ENCODE peak calls at places on chromosome 20, in five cellular contexts. One of them, this sample, is unnamed.
A peak's percentile ranks its signal among the peaks of the same experiment; 100 is the strongest.

GRCh38 chr20:438581-439469 is 23.5 kb downstream of the TBC1D20 start:
- DNase-seq in omental fat pad: no peak
- DNase-seq in upper lobe of right lung: no peak
- DNase-seq in fibroblast of lung: no peak
- DNase-seq in NB4: no peak
- DNase-seq in this sample: no peak

GRCh38 chr20:6956574-6956973 is 189.1 kb downstream of the BMP2 start:
- DNase-seq in omental fat pad: no peak
- DNase-seq in NB4: peak; percentile 27
- DNase-seq in upper lobe of right lung: no peak
- DNase-seq in fibroblast of lung: peak; percentile 69
- DNase-seq in this sample: no peak

GRCh38 chr20:14264869-14265268 is 72.5 kb downstream of the FLRT3 start:
- DNase-seq in upper lobe of right lung: no peak
- DNase-seq in omental fat pad: no peak
- DNase-seq in NB4: peak; percentile 7
- DNase-seq in fibroblast of lung: peak; percentile 21
- DNase-seq in this sample: peak; percentile 2

GRCh38 chr20:56981301-56981700 is 285.1 kb downstream of the BMP7 start:
- DNase-seq in fibroblast of lung: no peak
- DNase-seq in NB4: no peak
- DNase-seq in upper lobe of right lung: no peak
- DNase-seq in omental fat pad: no peak
- DNase-seq in this sample: no peak

GRCh38 chr20:11499235-11499634 is 418.5 kb upstream of the BTBD3 start:
- DNase-seq in omental fat pad: no peak
- DNase-seq in NB4: no peak
- DNase-seq in fibroblast of lung: peak; percentile 29
- DNase-seq in upper lobe of right lung: no peak
- DNase-seq in this sample: no peak

GRCh38 chr20:19986419-19986818 is 30.7 kb upstream of the NAA20 start:
- DNase-seq in fibroblast of lung: peak; percentile 74
- DNase-seq in omental fat pad: no peak
- DNase-seq in upper lobe of right lung: no peak
- DNase-seq in NB4: peak; percentile 43
- DNase-seq in this sample: no peak

GRCh38 chr20:64193058-64193457 is 28.8 kb downstream of the MYT1 start:
- DNase-seq in upper lobe of right lung: no peak
- DNase-seq in fibroblast of lung: no peak
- DNase-seq in omental fat pad: no peak
- DNase-seq in NB4: no peak
- DNase-seq in this sample: no peak

GRCh38 chr20:8375898-8376297 is 243.8 kb downstream of the PLCB1 start:
- DNase-seq in fibroblast of lung: peak; percentile 57
- DNase-seq in upper lobe of right lung: no peak
- DNase-seq in NB4: no peak
- DNase-seq in omental fat pad: no peak
- DNase-seq in this sample: no peak

GRCh38 chr20:25437153-25437581 is 29.7 kb downstream of the GINS1 start:
- DNase-seq in omental fat pad: no peak
- DNase-seq in NB4: no peak
- DNase-seq in upper lobe of right lung: no peak
- DNase-seq in fibroblast of lung: peak; percentile 35
- DNase-seq in this sample: no peak

GRCh38 chr20:37314617-37315292 is 25.3 kb downstream of the MANBAL start:
- DNase-seq in NB4: no peak
- DNase-seq in fibroblast of lung: no peak
- DNase-seq in omental fat pad: no peak
- DNase-seq in upper lobe of right lung: no peak
- DNase-seq in this sample: no peak

GRCh38 chr20:19774086-19774933 is 16.3 kb downstream of the RIN2 start:
- DNase-seq in fibroblast of lung: no peak
- DNase-seq in omental fat pad: no peak
- DNase-seq in NB4: no peak
- DNase-seq in upper lobe of right lung: no peak
- DNase-seq in this sample: no peak

GRCh38 chr20:32908334-32909292 is 49.9 kb downstream of the EFCAB8 start:
- DNase-seq in NB4: peak; percentile 46
- DNase-seq in omental fat pad: no peak
- DNase-seq in fibroblast of lung: no peak
- DNase-seq in upper lobe of right lung: peak; percentile 59
- DNase-seq in this sample: no peak

GRCh38 chr20:10297684-10298240 is 79.1 kb downstream of the SNAP25 start:
- DNase-seq in upper lobe of right lung: no peak
- DNase-seq in fibroblast of lung: peak; percentile 47
- DNase-seq in NB4: no peak
- DNase-seq in omental fat pad: no peak
- DNase-seq in this sample: no peak

GRCh38 chr20:7113577-7114466 is 346.3 kb downstream of the BMP2 start:
- DNase-seq in NB4: peak; percentile 54
- DNase-seq in omental fat pad: no peak
- DNase-seq in fibroblast of lung: peak; percentile 33
- DNase-seq in upper lobe of right lung: no peak
- DNase-seq in this sample: peak; percentile 15

GRCh38 chr20:47970282-47970903 is 185.1 kb upstream of the SULF2 start:
- DNase-seq in NB4: peak; percentile 92
- DNase-seq in fibroblast of lung: peak; percentile 19
- DNase-seq in omental fat pad: no peak
- DNase-seq in upper lobe of right lung: no peak
- DNase-seq in this sample: no peak

GRCh38 chr20:48736636-48737035 is 91.2 kb downstream of the PREX1 start:
- DNase-seq in omental fat pad: no peak
- DNase-seq in NB4: no peak
- DNase-seq in fibroblast of lung: no peak
- DNase-seq in upper lobe of right lung: no peak
- DNase-seq in this sample: no peak

GRCh38 chr20:63005862-63006564 is 751 bp downstream of the BHLHE23 start:
- DNase-seq in omental fat pad: no peak
- DNase-seq in fibroblast of lung: peak; percentile 24
- DNase-seq in upper lobe of right lung: no peak
- DNase-seq in NB4: no peak
- DNase-seq in this sample: no peak

GRCh38 chr20:37239026-37239451 is 22.6 kb downstream of the GHRH start:
- DNase-seq in NB4: no peak
- DNase-seq in upper lobe of right lung: no peak
- DNase-seq in fibroblast of lung: peak; percentile 69
- DNase-seq in omental fat pad: no peak
- DNase-seq in this sample: no peak

GRCh38 chr20:63740070-63740500 is 509 bp downstream of the SLC2A4RG start:
- DNase-seq in omental fat pad: no peak
- DNase-seq in fibroblast of lung: peak; percentile 25
- DNase-seq in upper lobe of right lung: peak; percentile 82
- DNase-seq in NB4: peak; percentile 76
- DNase-seq in this sample: no peak

GRCh38 chr20:38878798-38879197 is 47.4 kb upstream of the FAM83D start:
- DNase-seq in NB4: no peak
- DNase-seq in omental fat pad: no peak
- DNase-seq in fibroblast of lung: peak; percentile 27
- DNase-seq in upper lobe of right lung: no peak
- DNase-seq in this sample: no peak

GRCh38 chr20:3135507-3136070 is 24.1 kb downstream of the FASTKD5 start:
- DNase-seq in omental fat pad: no peak
- DNase-seq in NB4: no peak
- DNase-seq in fibroblast of lung: peak; percentile 31
- DNase-seq in upper lobe of right lung: no peak
- DNase-seq in this sample: no peak

GRCh38 chr20:18750735-18751134 is 62.8 kb upstream of the SCP2D1 start:
- DNase-seq in omental fat pad: no peak
- DNase-seq in NB4: no peak
- DNase-seq in upper lobe of right lung: no peak
- DNase-seq in fibroblast of lung: no peak
- DNase-seq in this sample: no peak

GRCh38 chr20:15637971-15638754 is 935.1 kb downstream of the KIF16B start:
- DNase-seq in omental fat pad: no peak
- DNase-seq in upper lobe of right lung: no peak
- DNase-seq in NB4: no peak
- DNase-seq in fibroblast of lung: no peak
- DNase-seq in this sample: peak; percentile 30

GRCh38 chr20:32411955-32412706 is 54.0 kb downstream of the ASXL1 start:
- DNase-seq in fibroblast of lung: no peak
- DNase-seq in upper lobe of right lung: no peak
- DNase-seq in NB4: peak; percentile 69
- DNase-seq in omental fat pad: no peak
- DNase-seq in this sample: no peak

GRCh38 chr20:37333848-37334318 is 12.1 kb upstream of the SRC start:
- DNase-seq in upper lobe of right lung: no peak
- DNase-seq in omental fat pad: no peak
- DNase-seq in fibroblast of lung: no peak
- DNase-seq in NB4: no peak
- DNase-seq in this sample: no peak

GRCh38 chr20:64037498-64038213 is 1.7 kb downstream of the C20orf204 start:
- DNase-seq in NB4: peak; percentile 37
- DNase-seq in fibroblast of lung: no peak
- DNase-seq in upper lobe of right lung: no peak
- DNase-seq in omental fat pad: no peak
- DNase-seq in this sample: no peak

GRCh38 chr20:47263502-47264084 is 92.9 kb downstream of the ZMYND8 start:
- DNase-seq in upper lobe of right lung: no peak
- DNase-seq in fibroblast of lung: peak; percentile 27
- DNase-seq in omental fat pad: no peak
- DNase-seq in NB4: no peak
- DNase-seq in this sample: no peak

GRCh38 chr20:2521369-2522305 is 12.9 kb upstream of the ZNF343 start:
- DNase-seq in NB4: peak; percentile 68
- DNase-seq in upper lobe of right lung: no peak
- DNase-seq in fibroblast of lung: peak; percentile 34
- DNase-seq in omental fat pad: no peak
- DNase-seq in this sample: no peak

GRCh38 chr20:38870733-38871559 is 55.3 kb upstream of the FAM83D start:
- DNase-seq in fibroblast of lung: peak; percentile 6
- DNase-seq in upper lobe of right lung: no peak
- DNase-seq in omental fat pad: no peak
- DNase-seq in NB4: no peak
- DNase-seq in this sample: no peak

GRCh38 chr20:19735446-19735845 is 22.6 kb upstream of the RIN2 start:
- DNase-seq in NB4: peak; percentile 95
- DNase-seq in upper lobe of right lung: no peak
- DNase-seq in omental fat pad: peak; percentile 40
- DNase-seq in fibroblast of lung: peak; percentile 85
- DNase-seq in this sample: peak; percentile 40

GRCh38 chr20:17848649-17849048 is 119.9 kb downstream of the SNX5 start:
- DNase-seq in omental fat pad: no peak
- DNase-seq in NB4: no peak
- DNase-seq in fibroblast of lung: no peak
- DNase-seq in upper lobe of right lung: no peak
- DNase-seq in this sample: no peak

GRCh38 chr20:46191611-46192010 is 73.5 kb downstream of the CD40 start:
- DNase-seq in NB4: no peak
- DNase-seq in upper lobe of right lung: no peak
- DNase-seq in omental fat pad: no peak
- DNase-seq in fibroblast of lung: no peak
- DNase-seq in this sample: no peak
- TF ChIP-seq CTCF in NB4: no peak
- TF ChIP-seq CTCF in upper lobe of right lung: no peak
- TF ChIP-seq CTCF in omental fat pad: no peak
- TF ChIP-seq CTCF in fibroblast of lung: no peak
- TF ChIP-seq CTCF in this sample: no peak

DNA sequence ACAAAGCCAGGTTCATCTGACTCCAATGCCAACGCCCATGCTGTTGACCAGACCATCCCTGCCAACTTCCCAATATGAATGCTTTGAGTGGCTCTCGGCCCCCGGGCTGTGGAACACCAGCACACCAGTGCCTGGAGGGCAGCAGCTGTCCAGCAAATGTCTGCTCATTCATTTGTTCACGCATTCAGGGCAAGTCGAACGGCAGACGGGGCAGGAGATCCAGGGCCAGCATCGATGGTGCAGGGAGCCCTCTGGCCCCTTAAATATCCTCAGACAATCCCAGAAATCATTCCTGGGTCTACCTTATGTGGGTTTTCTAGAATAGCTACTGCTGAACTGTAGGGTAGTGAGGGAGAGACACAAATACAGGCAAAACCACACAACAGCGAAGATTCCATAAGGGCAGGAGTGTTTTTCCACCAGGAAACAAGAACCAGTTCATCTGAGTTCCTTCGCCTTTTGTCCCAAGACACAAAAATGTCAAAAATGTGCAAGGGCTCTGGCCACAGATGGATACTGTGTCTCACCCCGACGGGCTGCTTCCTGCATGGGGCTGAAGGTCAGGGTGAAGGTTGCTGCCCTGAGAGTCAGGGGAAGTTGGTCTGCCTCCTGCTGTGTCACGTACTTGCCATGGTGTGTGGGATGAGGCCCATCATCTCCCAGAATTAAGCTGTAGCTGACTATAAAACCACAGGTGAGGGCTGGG is 15.5 kb downstream of the RIPOR3 start:
- DNase-seq in omental fat pad: no peak
- DNase-seq in upper lobe of right lung: no peak
- DNase-seq in NB4: peak; percentile 85
- DNase-seq in fibroblast of lung: peak; percentile 23
- DNase-seq in this sample: no peak
- TF ChIP-seq CTCF in omental fat pad: no peak
- TF ChIP-seq CTCF in upper lobe of right lung: no peak
- TF ChIP-seq CTCF in NB4: no peak
- TF ChIP-seq CTCF in fibroblast of lung: no peak
- TF ChIP-seq CTCF in this sample: no peak

GRCh38 chr20:44471481-44471882 is 4.2 kb upstream of the TTPAL start:
- DNase-seq in fibroblast of lung: peak; percentile 40
- DNase-seq in omental fat pad: no peak
- DNase-seq in NB4: peak; percentile 25
- DNase-seq in upper lobe of right lung: no peak
- DNase-seq in this sample: no peak
- TF ChIP-seq CTCF in fibroblast of lung: peak; percentile 62
- TF ChIP-seq CTCF in omental fat pad: no peak
- TF ChIP-seq CTCF in NB4: peak; percentile 12
- TF ChIP-seq CTCF in upper lobe of right lung: peak; percentile 19
- TF ChIP-seq CTCF in this sample: peak; percentile 46

GRCh38 chr20:35467339-35468224 is 12.2 kb downstream of the CEP250 start:
- DNase-seq in fibroblast of lung: peak; percentile 77
- DNase-seq in upper lobe of right lung: no peak
- DNase-seq in omental fat pad: no peak
- DNase-seq in NB4: no peak
- DNase-seq in this sample: peak; percentile 72
- TF ChIP-seq CTCF in fibroblast of lung: no peak
- TF ChIP-seq CTCF in upper lobe of right lung: no peak
- TF ChIP-seq CTCF in omental fat pad: no peak
- TF ChIP-seq CTCF in NB4: no peak
- TF ChIP-seq CTCF in this sample: no peak

GRCh38 chr20:58028123-58028522 is 200.3 kb downstream of the ANKRD60 start:
- DNase-seq in fibroblast of lung: no peak
- DNase-seq in NB4: no peak
- DNase-seq in upper lobe of right lung: no peak
- DNase-seq in omental fat pad: no peak
- DNase-seq in this sample: no peak
- TF ChIP-seq CTCF in fibroblast of lung: no peak
- TF ChIP-seq CTCF in NB4: peak; percentile 12
- TF ChIP-seq CTCF in upper lobe of right lung: peak; percentile 20
- TF ChIP-seq CTCF in omental fat pad: no peak
- TF ChIP-seq CTCF in this sample: peak; percentile 27

This sample was measured in HFF-Myc.